ENCODE peak calls at places on chromosomes 5 and 9, in five cellular contexts. One of them, this sample, is unnamed.

GRCh38 chr9:87888501-87888900 is 5.8 kb downstream of the SPATA31E1 start:
- DNase-seq in lower lobe of right lung: no peak
- DNase-seq in mammary epithelial cell: no peak
- DNase-seq in thyroid gland: no peak
- DNase-seq in AG10803: no peak
- DNase-seq in this sample: no peak

GRCh38 chr5:131379071-131379538 is 115.3 kb downstream of the CDC42SE2 start:
- DNase-seq in lower lobe of right lung: no peak
- DNase-seq in mammary epithelial cell: no peak
- DNase-seq in thyroid gland: no peak
- DNase-seq in AG10803: no peak
- DNase-seq in this sample: no peak

GRCh38 chr5:62627121-62627520 is 48.5 kb downstream of the LRRC70 start:
- DNase-seq in lower lobe of right lung: no peak
- DNase-seq in mammary epithelial cell: no peak
- DNase-seq in thyroid gland: no peak
- DNase-seq in AG10803: no peak
- DNase-seq in this sample: no peak

GRCh38 chr5:4053111-4053510 is 457.5 kb downstream of the IRX1 start:
- DNase-seq in lower lobe of right lung: no peak
- DNase-seq in mammary epithelial cell: no peak
- DNase-seq in thyroid gland: no peak
- DNase-seq in AG10803: no peak
- DNase-seq in this sample: no peak

GRCh38 chr9:75992480-75993206 is 102.2 kb downstream of the PCSK5 start:
- DNase-seq in lower lobe of right lung: no peak
- DNase-seq in mammary epithelial cell: no peak
- DNase-seq in thyroid gland: no peak
- DNase-seq in AG10803: peak; percentile 13
- DNase-seq in this sample: no peak

GRCh38 chr5:172638209-172638768 is 2.8 kb upstream of the NEURL1B start:
- DNase-seq in lower lobe of right lung: no peak
- DNase-seq in mammary epithelial cell: no peak
- DNase-seq in thyroid gland: no peak
- DNase-seq in AG10803: no peak
- DNase-seq in this sample: no peak

GRCh38 chr5:179918742-179919486 is 11.2 kb upstream of the TBC1D9B start:
- DNase-seq in lower lobe of right lung: no peak
- DNase-seq in mammary epithelial cell: no peak
- DNase-seq in thyroid gland: no peak
- DNase-seq in AG10803: no peak
- DNase-seq in this sample: no peak

GRCh38 chr5:82276800-82277612 is 1.1 kb downstream of the RPS23 start:
- DNase-seq in lower lobe of right lung: no peak
- DNase-seq in mammary epithelial cell: no peak
- DNase-seq in thyroid gland: no peak
- DNase-seq in AG10803: no peak
- DNase-seq in this sample: no peak

GRCh38 chr5:61575103-61575502 is 243.0 kb downstream of the ZSWIM6 start:
- DNase-seq in lower lobe of right lung: no peak
- DNase-seq in mammary epithelial cell: peak; percentile 36
- DNase-seq in thyroid gland: no peak
- DNase-seq in AG10803: peak; percentile 85
- DNase-seq in this sample: peak; percentile 54

GRCh38 chr9:70192707-70193106 is 66.1 kb upstream of the SMC5 start:
- DNase-seq in lower lobe of right lung: no peak
- DNase-seq in mammary epithelial cell: peak; percentile 49
- DNase-seq in thyroid gland: no peak
- DNase-seq in AG10803: no peak
- DNase-seq in this sample: no peak

GRCh38 chr5:175692235-175692995 is 34.5 kb downstream of the HRH2 start:
- DNase-seq in lower lobe of right lung: no peak
- DNase-seq in mammary epithelial cell: no peak
- DNase-seq in thyroid gland: no peak
- DNase-seq in AG10803: no peak
- DNase-seq in this sample: no peak

GRCh38 chr5:4258170-4258569 is 662.5 kb downstream of the IRX1 start:
- DNase-seq in lower lobe of right lung: no peak
- DNase-seq in mammary epithelial cell: peak; percentile 86
- DNase-seq in thyroid gland: no peak
- DNase-seq in AG10803: no peak
- DNase-seq in this sample: no peak

GRCh38 chr5:5551499-5551898 is 129.0 kb downstream of the ICE1 start:
- DNase-seq in lower lobe of right lung: no peak
- DNase-seq in mammary epithelial cell: no peak
- DNase-seq in thyroid gland: no peak
- DNase-seq in AG10803: no peak
- DNase-seq in this sample: no peak

GRCh38 chr5:140324834-140325195 is 21.6 kb downstream of the HBEGF start:
- DNase-seq in lower lobe of right lung: no peak
- DNase-seq in mammary epithelial cell: no peak
- DNase-seq in thyroid gland: no peak
- DNase-seq in AG10803: peak; percentile 77
- DNase-seq in this sample: no peak

GRCh38 chr9:23123048-23123632 is 676.5 kb downstream of the DMRTA1 start:
- DNase-seq in lower lobe of right lung: no peak
- DNase-seq in mammary epithelial cell: peak; percentile 4
- DNase-seq in thyroid gland: peak; percentile 13
- DNase-seq in AG10803: peak; percentile 22
- DNase-seq in this sample: peak; percentile 16

GRCh38 chr5:83249156-83249555 is 171.8 kb downstream of the XRCC4 start:
- DNase-seq in lower lobe of right lung: no peak
- DNase-seq in mammary epithelial cell: peak; percentile 50
- DNase-seq in thyroid gland: no peak
- DNase-seq in AG10803: peak; percentile 5
- DNase-seq in this sample: no peak

GRCh38 chr5:91419571-91420537 is 36.7 kb upstream of the ARRDC3 start:
- DNase-seq in lower lobe of right lung: peak; percentile 45
- DNase-seq in mammary epithelial cell: peak; percentile 29
- DNase-seq in thyroid gland: peak; percentile 58
- DNase-seq in AG10803: peak; percentile 61
- DNase-seq in this sample: peak; percentile 6

GRCh38 chr5:119328753-119329602 is 26.8 kb upstream of the TNFAIP8 start:
- DNase-seq in lower lobe of right lung: no peak
- DNase-seq in mammary epithelial cell: no peak
- DNase-seq in thyroid gland: no peak
- DNase-seq in AG10803: peak; percentile 78
- DNase-seq in this sample: no peak

GRCh38 chr5:145946112-145946861 is 9.9 kb downstream of the SH3RF2 start:
- DNase-seq in lower lobe of right lung: no peak
- DNase-seq in mammary epithelial cell: peak; percentile 98
- DNase-seq in thyroid gland: no peak
- DNase-seq in AG10803: peak; percentile 78
- DNase-seq in this sample: peak; percentile 50

GRCh38 chr5:110625376-110625999 is 101.0 kb downstream of the TMEM232 start:
- DNase-seq in lower lobe of right lung: no peak
- DNase-seq in mammary epithelial cell: peak; percentile 2
- DNase-seq in thyroid gland: no peak
- DNase-seq in AG10803: peak; percentile 52
- DNase-seq in this sample: peak; percentile 4

GRCh38 chr5:69270827-69271226 is 36.1 kb downstream of the CDK7 start:
- DNase-seq in lower lobe of right lung: no peak
- DNase-seq in mammary epithelial cell: no peak
- DNase-seq in thyroid gland: no peak
- DNase-seq in AG10803: no peak
- DNase-seq in this sample: no peak

GRCh38 chr9:111287127-111287526 is 42.9 kb downstream of the OR2K2 start:
- DNase-seq in lower lobe of right lung: no peak
- DNase-seq in mammary epithelial cell: peak; percentile 36
- DNase-seq in thyroid gland: no peak
- DNase-seq in AG10803: peak; percentile 87
- DNase-seq in this sample: peak; percentile 18

GRCh38 chr5:126455264-126455663 is 32.1 kb downstream of the GRAMD2B start:
- DNase-seq in lower lobe of right lung: no peak
- DNase-seq in mammary epithelial cell: no peak
- DNase-seq in thyroid gland: no peak
- DNase-seq in AG10803: no peak
- DNase-seq in this sample: no peak

GRCh38 chr9:128635266-128636023 is 21.2 kb downstream of the DYNC2I2 start:
- DNase-seq in lower lobe of right lung: peak; percentile 95
- DNase-seq in mammary epithelial cell: peak; percentile 95
- DNase-seq in thyroid gland: peak; percentile 99
- DNase-seq in AG10803: peak; percentile 97
- DNase-seq in this sample: peak; percentile 92
- TF ChIP-seq CTCF in lower lobe of right lung: peak; percentile 78
- TF ChIP-seq CTCF in mammary epithelial cell: peak; percentile 85
- TF ChIP-seq CTCF in thyroid gland: peak; percentile 88
- TF ChIP-seq CTCF in AG10803: peak; percentile 78
- TF ChIP-seq CTCF in this sample: peak; percentile 85

GRCh38 chr5:100841358-100842076 is 61.6 kb downstream of the ST8SIA4 start:
- DNase-seq in lower lobe of right lung: no peak
- DNase-seq in mammary epithelial cell: no peak
- DNase-seq in thyroid gland: no peak
- DNase-seq in AG10803: no peak
- DNase-seq in this sample: no peak
- H3K4me3 ChIP-seq in lower lobe of right lung: no peak overlapping the region
- H3K4me3 ChIP-seq in mammary epithelial cell: no peak overlapping the region
- H3K4me3 ChIP-seq in thyroid gland: no peak overlapping the region
- H3K4me3 ChIP-seq in AG10803: no peak overlapping the region
- H3K4me3 ChIP-seq in this sample: no peak overlapping the region

GRCh38 chr9:134910146-134910545 is 7.6 kb downstream of the FCN1 start:
- DNase-seq in lower lobe of right lung: peak; percentile 34
- DNase-seq in mammary epithelial cell: no peak
- DNase-seq in thyroid gland: no peak
- DNase-seq in AG10803: no peak
- DNase-seq in this sample: no peak
- TF ChIP-seq CTCF in lower lobe of right lung: no peak
- TF ChIP-seq CTCF in mammary epithelial cell: no peak
- TF ChIP-seq CTCF in thyroid gland: no peak
- TF ChIP-seq CTCF in AG10803: no peak
- TF ChIP-seq CTCF in this sample: no peak

GRCh38 chr5:33793836-33794549 is 97.8 kb downstream of the ADAMTS12 start:
- DNase-seq in lower lobe of right lung: no peak
- DNase-seq in mammary epithelial cell: no peak
- DNase-seq in thyroid gland: no peak
- DNase-seq in AG10803: peak; percentile 75
- DNase-seq in this sample: no peak
- H3K4me3 ChIP-seq in lower lobe of right lung: no peak overlapping the region
- H3K4me3 ChIP-seq in mammary epithelial cell: no peak overlapping the region
- H3K4me3 ChIP-seq in thyroid gland: no peak overlapping the region
- H3K4me3 ChIP-seq in AG10803: peak overlapping the region; percentile 60
- H3K4me3 ChIP-seq in this sample: no peak overlapping the region

GRCh38 chr5:59893436-59894227 is at the start of gene PDE4D:
- DNase-seq in lower lobe of right lung: peak; percentile 66
- DNase-seq in mammary epithelial cell: peak; percentile 47
- DNase-seq in thyroid gland: peak; percentile 40
- DNase-seq in AG10803: peak; percentile 57
- DNase-seq in this sample: peak; percentile 29
- TF ChIP-seq CTCF in lower lobe of right lung: no peak
- TF ChIP-seq CTCF in mammary epithelial cell: no peak
- TF ChIP-seq CTCF in thyroid gland: no peak
- TF ChIP-seq CTCF in AG10803: no peak
- TF ChIP-seq CTCF in this sample: no peak

GRCh38 chr5:135054546-135054945 is 20.5 kb upstream of the PITX1 start:
- DNase-seq in lower lobe of right lung: peak; percentile 10
- DNase-seq in mammary epithelial cell: no peak
- DNase-seq in thyroid gland: no peak
- DNase-seq in AG10803: no peak
- DNase-seq in this sample: no peak

GRCh38 chr5:135053989-135054388 is 20.0 kb upstream of the PITX1 start:
- DNase-seq in lower lobe of right lung: no peak
- DNase-seq in mammary epithelial cell: no peak
- DNase-seq in thyroid gland: no peak
- DNase-seq in AG10803: no peak
- DNase-seq in this sample: no peak

GRCh38 chr5:135052511-135053145 is 18.6 kb upstream of the PITX1 start:
- DNase-seq in lower lobe of right lung: peak; percentile 29
- DNase-seq in mammary epithelial cell: no peak
- DNase-seq in thyroid gland: no peak
- DNase-seq in AG10803: no peak
- DNase-seq in this sample: no peak

GRCh38 chr5:135051872-135052271 is 17.8 kb upstream of the PITX1 start:
- DNase-seq in lower lobe of right lung: no peak
- DNase-seq in mammary epithelial cell: no peak
- DNase-seq in thyroid gland: no peak
- DNase-seq in AG10803: no peak
- DNase-seq in this sample: no peak

DNA sequence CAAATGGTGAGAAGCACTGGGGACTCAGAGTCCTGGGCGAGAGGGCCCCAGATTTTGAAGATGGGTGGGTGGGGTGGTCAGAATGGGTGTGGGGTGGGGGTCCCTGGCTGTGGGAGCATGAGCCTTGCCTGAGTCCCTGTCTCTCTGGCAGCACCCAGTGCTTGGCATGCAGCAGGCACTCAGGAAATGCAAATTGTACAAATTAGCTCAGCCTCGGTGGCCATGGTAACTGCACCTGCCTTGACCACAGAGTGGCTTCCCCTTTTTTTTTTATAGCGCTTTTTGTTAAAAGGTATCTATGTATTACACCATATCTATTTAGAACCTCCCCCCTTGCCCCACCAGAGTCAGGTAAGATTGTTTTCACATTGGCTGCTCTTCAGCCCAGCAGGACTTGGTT is 19.2 kb upstream of the PITX1 start:
- DNase-seq in lower lobe of right lung: peak; percentile 17
- DNase-seq in mammary epithelial cell: no peak
- DNase-seq in thyroid gland: no peak
- DNase-seq in AG10803: no peak
- DNase-seq in this sample: no peak
- H3K4me3 ChIP-seq in lower lobe of right lung: no peak overlapping the region
- H3K4me3 ChIP-seq in mammary epithelial cell: no peak overlapping the region
- H3K4me3 ChIP-seq in thyroid gland: no peak overlapping the region
- H3K4me3 ChIP-seq in AG10803: no peak overlapping the region
- H3K4me3 ChIP-seq in this sample: no peak overlapping the region

GRCh38 chr9:8860925-8861324 is 1061.3 kb upstream of the DMAC1 start:
- DNase-seq in lower lobe of right lung: no peak
- DNase-seq in mammary epithelial cell: no peak
- DNase-seq in thyroid gland: no peak
- DNase-seq in AG10803: no peak
- DNase-seq in this sample: no peak
- TF ChIP-seq CTCF in lower lobe of right lung: no peak
- TF ChIP-seq CTCF in mammary epithelial cell: no peak
- TF ChIP-seq CTCF in thyroid gland: no peak
- TF ChIP-seq CTCF in AG10803: no peak
- TF ChIP-seq CTCF in this sample: peak; percentile 46

GRCh38 chr9:97570899-97571298 is 62.3 kb downstream of the TSTD2 start:
- DNase-seq in lower lobe of right lung: no peak
- DNase-seq in mammary epithelial cell: no peak
- DNase-seq in thyroid gland: peak; percentile 96
- DNase-seq in AG10803: peak; percentile 3
- DNase-seq in this sample: peak; percentile 19

GRCh38 chr9:97572892-97573365 is 60.2 kb downstream of the TSTD2 start:
- DNase-seq in lower lobe of right lung: no peak
- DNase-seq in mammary epithelial cell: no peak
- DNase-seq in thyroid gland: no peak
- DNase-seq in AG10803: no peak
- DNase-seq in this sample: no peak

GRCh38 chr9:97573482-97574073 is 59.6 kb downstream of the TSTD2 start:
- DNase-seq in lower lobe of right lung: no peak
- DNase-seq in mammary epithelial cell: no peak
- DNase-seq in thyroid gland: no peak
- DNase-seq in AG10803: no peak
- DNase-seq in this sample: no peak

GRCh38 chr9:97572196-97572891 is 60.8 kb downstream of the TSTD2 start:
- DNase-seq in lower lobe of right lung: no peak
- DNase-seq in mammary epithelial cell: no peak
- DNase-seq in thyroid gland: no peak
- DNase-seq in AG10803: no peak
- DNase-seq in this sample: no peak

GRCh38 chr9:97571664-97572063 is 61.5 kb downstream of the TSTD2 start:
- DNase-seq in lower lobe of right lung: no peak
- DNase-seq in mammary epithelial cell: no peak
- DNase-seq in thyroid gland: no peak
- DNase-seq in AG10803: no peak
- DNase-seq in this sample: no peak
- H3K4me3 ChIP-seq in lower lobe of right lung: no peak overlapping the region
- H3K4me3 ChIP-seq in mammary epithelial cell: no peak overlapping the region
- H3K4me3 ChIP-seq in thyroid gland: no peak overlapping the region
- H3K4me3 ChIP-seq in AG10803: no peak overlapping the region
- H3K4me3 ChIP-seq in this sample: no peak overlapping the region

This sample was measured in retinal pigment epithelial cell.